ENCODE peak calls at places on chromosomes 12 and 14, in seven cellular contexts. E is MV-4-11; B is stromal cell of bone marrow; G is lower leg skin; Z is ACHN; P is body of pancreas; K is activated CD8-positive, alpha-beta memory T cell treated with anti-CD3 and anti-CD28 coated beads for 4 hours. O is an unnamed sample.

GRCh38 chr12:126093911-126094310 is 1028.7 kb downstream of the AACS start:
- DNase-seq in E (no peak), B (no peak), G (no peak), Z (no peak), P (no peak), K (no peak), O (no peak)

GRCh38 chr12:91774471-91774921 is 371.1 kb downstream of the BTG1 start:
- DNase-seq in E (no peak), B (no peak), G (no peak), Z (no peak), P (peak), K (no peak), O (no peak)

GRCh38 chr12:3042394-3042793 is 34.8 kb upstream of the TSPAN9 start:
- DNase-seq in E (peak), B (no peak), G (no peak), Z (no peak), P (no peak), K (no peak), O (no peak)

GRCh38 chr12:115667116-115667515 is 610.4 kb downstream of the MED13L start:
- DNase-seq in E (no peak), B (no peak), G (no peak), Z (no peak), P (no peak), K (no peak), O (no peak)

GRCh38 chr14:64549805-64550538 is at the start of gene PPP1R36:
- DNase-seq in E (no peak), B (no peak), G (peak), Z (no peak), P (peak), K (no peak), O (no peak)

GRCh38 chr12:62697893-62698292 is 231.3 kb downstream of the MON2 start:
- DNase-seq in E (peak), B (no peak), G (no peak), Z (no peak), P (no peak), K (no peak), O (no peak)

GRCh38 chr14:101828038-101828437 is 66.5 kb downstream of the PPP2R5C start:
- DNase-seq in E (no peak), B (no peak), G (no peak), Z (no peak), P (no peak), K (no peak), O (no peak)

GRCh38 chr12:102167821-102168605 is 29.6 kb downstream of the PMCH start:
- DNase-seq in E (peak), B (no peak), G (no peak), Z (no peak), P (no peak), K (no peak), O (no peak)

GRCh38 chr12:71410844-71411243 is 28.8 kb upstream of the LGR5 start:
- DNase-seq in E (no peak), B (no peak), G (no peak), Z (no peak), P (no peak), K (no peak), O (no peak)

GRCh38 chr14:22892488-22892887 is 9.5 kb downstream of the REM2 start:
- DNase-seq in E (no peak), B (no peak), G (no peak), Z (no peak), P (no peak), K (no peak), O (no peak)

GRCh38 chr12:16165506-16165905 is 112.0 kb downstream of the SLC15A5 start:
- DNase-seq in E (peak), B (peak), G (no peak), Z (peak), P (peak), K (no peak), O (no peak)

GRCh38 chr12:121288158-121288848 is 8.2 kb downstream of the CAMKK2 start:
- DNase-seq in E (peak), B (no peak), G (no peak), Z (no peak), P (no peak), K (no peak), O (no peak)

GRCh38 chr12:10182662-10183061 is 3.8 kb downstream of the TMEM52B start:
- DNase-seq in E (peak), B (peak), G (no peak), Z (no peak), P (no peak), K (no peak), O (peak)

GRCh38 chr12:2845280-2845679 is 10.4 kb upstream of the NRIP2 start:
- DNase-seq in E (no peak), B (peak), G (no peak), Z (no peak), P (no peak), K (no peak), O (no peak)

GRCh38 chr12:40034156-40034555 is 71.7 kb downstream of the SLC2A13 start:
- DNase-seq in E (no peak), B (no peak), G (no peak), Z (no peak), P (no peak), K (no peak), O (no peak)

GRCh38 chr12:2631613-2632350 is 163.0 kb upstream of the FKBP4 start:
- DNase-seq in E (no peak), B (no peak), G (no peak), Z (no peak), P (no peak), K (no peak), O (no peak)

GRCh38 chr12:130555628-130556485 is 160.2 kb downstream of the RIMBP2 start:
- DNase-seq in E (no peak), B (no peak), G (peak), Z (no peak), P (no peak), K (no peak), O (no peak)

GRCh38 chr14:29885988-29886387 is 41.7 kb downstream of the PRKD1 start:
- DNase-seq in E (no peak), B (no peak), G (no peak), Z (no peak), P (no peak), K (no peak), O (no peak)

GRCh38 chr12:124556896-124557501 is 10.4 kb downstream of the NCOR2 start:
- DNase-seq in E (no peak), B (no peak), G (no peak), Z (no peak), P (no peak), K (no peak), O (no peak)

GRCh38 chr12:19588944-19589343 is 149.7 kb downstream of the AEBP2 start:
- DNase-seq in E (peak), B (no peak), G (no peak), Z (no peak), P (no peak), K (no peak), O (no peak)

GRCh38 chr12:67388331-67389163 is 119.4 kb downstream of the CAND1 start:
- DNase-seq in E (no peak), B (no peak), G (no peak), Z (no peak), P (no peak), K (no peak), O (no peak)

GRCh38 chr12:93813972-93814821 is 137.0 kb downstream of the CRADD start:
- DNase-seq in E (no peak), B (peak), G (peak), Z (no peak), P (peak), K (no peak), O (no peak)

GRCh38 chr12:67517181-67517887 is 131.2 kb upstream of the DYRK2 start:
- DNase-seq in E (no peak), B (no peak), G (no peak), Z (no peak), P (peak), K (no peak), O (no peak)

GRCh38 chr12:47216150-47216677 is 136.5 kb upstream of the AMIGO2 start:
- DNase-seq in E (peak), B (no peak), G (peak), Z (no peak), P (no peak), K (no peak), O (peak)

GRCh38 chr12:26009593-26009992 is 51.1 kb downstream of the RASSF8 start:
- DNase-seq in E (no peak), B (no peak), G (no peak), Z (no peak), P (no peak), K (no peak), O (no peak)

GRCh38 chr12:55728932-55729591 is at the start of gene CD63:
- DNase-seq in E (peak), B (peak), G (peak), Z (peak), P (peak), K (peak), O (peak)